ENCODE peak calls at places on chromosomes 11 and 22, in four cellular contexts. One of them, this sample, is unnamed.

GRCh38 chr11:130323452-130324448 is 9.0 kb upstream of the ZBTB44 start:
- DNase-seq in cardiac muscle cell: peak; percentile 57
- DNase-seq in ovary: no peak
- DNase-seq in left ventricle myocardium inferior: no peak
- DNase-seq in this sample: no peak

GRCh38 chr11:47241740-47242400 is 6.7 kb downstream of the ACP2 start:
- DNase-seq in left ventricle myocardium inferior: no peak
- DNase-seq in ovary: no peak
- DNase-seq in cardiac muscle cell: no peak
- DNase-seq in this sample: no peak

GRCh38 chr11:73330569-73331093 is 22.6 kb downstream of the ARHGEF17 start:
- DNase-seq in ovary: no peak
- DNase-seq in cardiac muscle cell: peak; percentile 65
- DNase-seq in left ventricle myocardium inferior: no peak
- DNase-seq in this sample: no peak

GRCh38 chr11:103877221-103877620 is 159.2 kb upstream of the DDI1 start:
- DNase-seq in ovary: no peak
- DNase-seq in left ventricle myocardium inferior: no peak
- DNase-seq in cardiac muscle cell: peak; percentile 33
- DNase-seq in this sample: no peak

GRCh38 chr11:60169264-60169915 is 13.5 kb downstream of the MS4A6A start:
- DNase-seq in ovary: peak; percentile 22
- DNase-seq in cardiac muscle cell: peak; percentile 43
- DNase-seq in left ventricle myocardium inferior: no peak
- DNase-seq in this sample: no peak

GRCh38 chr22:39110631-39111561 is 13.9 kb downstream of the APOBEC3H start:
- DNase-seq in left ventricle myocardium inferior: no peak
- DNase-seq in cardiac muscle cell: no peak
- DNase-seq in ovary: no peak
- DNase-seq in this sample: no peak

GRCh38 chr22:26399288-26399687 is 29.8 kb upstream of the ASPHD2 start:
- DNase-seq in cardiac muscle cell: no peak
- DNase-seq in left ventricle myocardium inferior: no peak
- DNase-seq in ovary: no peak
- DNase-seq in this sample: no peak

GRCh38 chr11:108593910-108594434 is 404 bp upstream of the EXPH5 start:
- DNase-seq in ovary: no peak
- DNase-seq in cardiac muscle cell: no peak
- DNase-seq in left ventricle myocardium inferior: no peak
- DNase-seq in this sample: no peak

GRCh38 chr11:78526497-78527146 is 48.0 kb downstream of the NARS2 start:
- DNase-seq in cardiac muscle cell: no peak
- DNase-seq in left ventricle myocardium inferior: no peak
- DNase-seq in ovary: no peak
- DNase-seq in this sample: no peak

GRCh38 chr11:9708544-9708943 is 44.7 kb downstream of the SWAP70 start:
- DNase-seq in cardiac muscle cell: no peak
- DNase-seq in ovary: no peak
- DNase-seq in left ventricle myocardium inferior: no peak
- DNase-seq in this sample: no peak

GRCh38 chr22:38981005-38981658 is 1.0 kb upstream of the APOBEC3B start:
- DNase-seq in cardiac muscle cell: peak; percentile 49
- DNase-seq in ovary: peak; percentile 29
- DNase-seq in left ventricle myocardium inferior: no peak
- DNase-seq in this sample: no peak

GRCh38 chr11:111796696-111797095 is 30.5 kb upstream of the PPP2R1B start:
- DNase-seq in cardiac muscle cell: no peak
- DNase-seq in ovary: no peak
- DNase-seq in left ventricle myocardium inferior: no peak
- DNase-seq in this sample: no peak

GRCh38 chr11:70220920-70221319 is 17.8 kb downstream of the FADD start:
- DNase-seq in ovary: no peak
- DNase-seq in left ventricle myocardium inferior: no peak
- DNase-seq in cardiac muscle cell: peak; percentile 43
- DNase-seq in this sample: no peak

GRCh38 chr22:19505735-19506126 is 18.5 kb downstream of the CLDN5 start:
- DNase-seq in ovary: no peak
- DNase-seq in cardiac muscle cell: no peak
- DNase-seq in left ventricle myocardium inferior: no peak
- DNase-seq in this sample: no peak

GRCh38 chr11:108307751-108308150 is 84.9 kb downstream of the ATM start:
- DNase-seq in cardiac muscle cell: no peak
- DNase-seq in ovary: no peak
- DNase-seq in left ventricle myocardium inferior: no peak
- DNase-seq in this sample: no peak

GRCh38 chr11:92480519-92480918 is 255.9 kb downstream of the FAT3 start:
- DNase-seq in cardiac muscle cell: peak; percentile 1
- DNase-seq in left ventricle myocardium inferior: no peak
- DNase-seq in ovary: no peak
- DNase-seq in this sample: no peak

GRCh38 chr22:48050836-48051235 is 1288.4 kb downstream of the TBC1D22A start:
- DNase-seq in ovary: no peak
- DNase-seq in cardiac muscle cell: no peak
- DNase-seq in left ventricle myocardium inferior: no peak
- DNase-seq in this sample: no peak

GRCh38 chr11:111429066-111429506 is 50.0 kb upstream of the POU2AF1 start:
- DNase-seq in cardiac muscle cell: peak; percentile 81
- DNase-seq in ovary: peak; percentile 65
- DNase-seq in left ventricle myocardium inferior: peak; percentile 26
- DNase-seq in this sample: no peak

GRCh38 chr22:21981874-21982273 is 713 bp downstream of the TOP3B start:
- DNase-seq in left ventricle myocardium inferior: no peak
- DNase-seq in ovary: no peak
- DNase-seq in cardiac muscle cell: no peak
- DNase-seq in this sample: no peak
- H3K27ac ChIP-seq in left ventricle myocardium inferior: peak overlapping the region; percentile 89
- H3K27ac ChIP-seq in ovary: peak overlapping the region; percentile 27
- H3K27ac ChIP-seq in cardiac muscle cell: no peak overlapping the region
- H3K27ac ChIP-seq in this sample: peak overlapping the region; percentile 93

GRCh38 chr22:45996241-45997076 is 19.5 kb upstream of the WNT7B start:
- DNase-seq in left ventricle myocardium inferior: peak; percentile 75
- DNase-seq in cardiac muscle cell: peak; percentile 69
- DNase-seq in ovary: peak; percentile 50
- DNase-seq in this sample: peak; percentile 66
- H3K4me1 ChIP-seq in left ventricle myocardium inferior: peaks cover 71% of the 10 kb centered on the region
- H3K4me1 ChIP-seq in cardiac muscle cell: no peaks in the 10 kb centered on the region
- H3K4me1 ChIP-seq in ovary: peaks cover 17% of the 10 kb centered on the region
- H3K4me1 ChIP-seq in this sample: peaks cover 59% of the 10 kb centered on the region

GRCh38 chr11:65539401-65540289 is 14.8 kb downstream of the SCYL1 start:
- DNase-seq in ovary: peak; percentile 89
- DNase-seq in left ventricle myocardium inferior: no peak
- DNase-seq in cardiac muscle cell: no peak
- DNase-seq in this sample: no peak
- H3K27ac ChIP-seq in ovary: peak overlapping the region; percentile 84
- H3K27ac ChIP-seq in left ventricle myocardium inferior: peak overlapping the region; percentile 94
- H3K27ac ChIP-seq in cardiac muscle cell: no peak overlapping the region
- H3K27ac ChIP-seq in this sample: peak overlapping the region; percentile 81

GRCh38 chr22:50245214-50246072 is 620 bp upstream of the TUBGCP6 start:
- DNase-seq in left ventricle myocardium inferior: no peak
- DNase-seq in ovary: peak; percentile 55
- DNase-seq in cardiac muscle cell: no peak
- DNase-seq in this sample: no peak

GRCh38 chr22:50244420-50245213 is at the start of gene TUBGCP6:
- DNase-seq in ovary: peak; percentile 94
- DNase-seq in left ventricle myocardium inferior: peak; percentile 97
- DNase-seq in cardiac muscle cell: peak; percentile 95
- DNase-seq in this sample: peak; percentile 95

GRCh38 chr22:50238755-50239154 is 6.1 kb downstream of the TUBGCP6 start:
- DNase-seq in left ventricle myocardium inferior: no peak
- DNase-seq in ovary: no peak
- DNase-seq in cardiac muscle cell: no peak
- DNase-seq in this sample: no peak

GRCh38 chr22:50243704-50244419 is 961 bp downstream of the TUBGCP6 start:
- DNase-seq in ovary: peak; percentile 43
- DNase-seq in left ventricle myocardium inferior: no peak
- DNase-seq in cardiac muscle cell: no peak
- DNase-seq in this sample: no peak

GRCh38 chr22:50242406-50242949 is 2.3 kb downstream of the TUBGCP6 start:
- DNase-seq in ovary: no peak
- DNase-seq in cardiac muscle cell: no peak
- DNase-seq in left ventricle myocardium inferior: no peak
- DNase-seq in this sample: no peak
- H3K4me1 ChIP-seq in ovary: peaks cover 10% of the 10 kb centered on the region
- H3K4me1 ChIP-seq in cardiac muscle cell: peaks cover 22% of the 10 kb centered on the region
- H3K4me1 ChIP-seq in left ventricle myocardium inferior: peaks cover 62% of the 10 kb centered on the region
- H3K4me1 ChIP-seq in this sample: peaks cover 47% of the 10 kb centered on the region

DNA sequence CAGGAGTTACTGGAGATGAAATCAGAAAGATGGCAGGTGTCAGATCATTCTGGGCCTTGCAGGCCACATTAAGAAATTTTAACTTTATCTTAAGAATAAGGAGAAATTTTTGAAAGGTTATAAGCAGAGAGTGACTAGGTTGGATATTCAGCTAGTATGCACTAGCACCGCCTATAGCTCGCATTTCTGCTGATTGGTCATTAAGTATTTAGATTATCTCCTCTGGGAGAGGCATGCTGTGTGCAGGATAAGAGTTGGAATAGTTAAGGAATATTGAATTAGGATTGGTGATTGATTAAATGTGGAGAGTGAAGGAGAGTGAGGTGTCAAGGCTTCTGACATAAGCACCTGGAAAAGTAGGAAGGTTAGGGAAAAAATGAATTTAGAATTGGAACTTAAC is 100.6 kb downstream of the STIM1 start:
- DNase-seq in cardiac muscle cell: no peak
- DNase-seq in ovary: no peak
- DNase-seq in left ventricle myocardium inferior: no peak
- DNase-seq in this sample: no peak
- H3K27ac ChIP-seq in cardiac muscle cell: no peak overlapping the region
- H3K27ac ChIP-seq in ovary: no peak overlapping the region
- H3K27ac ChIP-seq in left ventricle myocardium inferior: no peak overlapping the region
- H3K27ac ChIP-seq in this sample: no peak overlapping the region

DNA sequence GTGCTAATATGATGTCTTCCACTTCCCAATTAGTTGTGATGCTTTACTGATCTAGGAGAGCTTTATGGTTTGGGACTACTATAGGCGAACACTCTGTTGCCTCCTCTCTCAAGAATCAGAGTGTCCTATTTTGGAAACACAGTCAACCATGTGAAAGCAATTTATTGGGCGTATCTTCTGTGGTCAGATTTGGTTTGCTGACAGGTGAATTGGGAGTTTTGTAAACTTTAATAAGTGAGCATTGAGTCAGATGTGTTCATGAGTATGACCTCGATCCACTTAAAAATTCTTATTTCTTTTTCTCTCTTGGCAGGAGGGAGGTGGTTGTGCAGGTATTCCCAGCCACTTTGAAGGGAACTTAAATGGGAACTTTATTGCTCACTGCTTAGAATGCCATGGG is 4.4 kb downstream of the CAT start:
- DNase-seq in ovary: no peak
- DNase-seq in cardiac muscle cell: no peak
- DNase-seq in left ventricle myocardium inferior: no peak
- DNase-seq in this sample: no peak
- H3K4me1 ChIP-seq in ovary: peaks cover 8% of the 10 kb centered on the region
- H3K4me1 ChIP-seq in cardiac muscle cell: peaks cover 14% of the 10 kb centered on the region
- H3K4me1 ChIP-seq in left ventricle myocardium inferior: peaks cover 98% of the 10 kb centered on the region
- H3K4me1 ChIP-seq in this sample: peaks cover 80% of the 10 kb centered on the region

This sample was measured in heart right ventricle.